ENCODE peak calls at places on chromosomes 7 and 10, in seven cellular contexts. P, G, B, N, W, Q and M are unnamed samples.

GRCh38 chr7:2837476-2837875 is 6.6 kb downstream of the GNA12 start:
- DNase-seq in P (no peak), G (no peak), B (no peak), N (no peak), W (peak), Q (no peak), M (peak)

GRCh38 chr7:36279926-36280315 is 109.7 kb upstream of the ANLN start:
- DNase-seq in P (no peak), G (no peak), B (no peak), N (no peak), W (no peak), Q (no peak), M (no peak)

GRCh38 chr10:12782537-12782936 is 219.0 kb downstream of the CCDC3 start:
- DNase-seq in P (peak), G (peak), B (no peak), N (no peak), W (peak), Q (peak), M (peak)

GRCh38 chr7:24025094-24025493 is 258.9 kb upstream of the NPY start:
- DNase-seq in P (no peak), G (no peak), B (no peak), N (no peak), W (peak), Q (no peak), M (no peak)

GRCh38 chr7:22190736-22191135 is 166.2 kb downstream of the RAPGEF5 start:
- DNase-seq in P (no peak), G (no peak), B (no peak), N (no peak), W (no peak), Q (no peak), M (no peak)

GRCh38 chr7:64320547-64321495 is 7.1 kb downstream of the ZNF736 start:
- DNase-seq in P (no peak), G (no peak), B (no peak), N (no peak), W (peak), Q (no peak), M (no peak)

GRCh38 chr7:47291461-47292051 is 290.4 kb downstream of the TNS3 start:
- DNase-seq in P (no peak), G (no peak), B (peak), N (no peak), W (no peak), Q (no peak), M (peak)

GRCh38 chr7:68691261-68692216 is 906.7 kb upstream of the AUTS2 start:
- DNase-seq in P (no peak), G (no peak), B (no peak), N (no peak), W (no peak), Q (no peak), M (peak)

GRCh38 chr10:49144021-49144720 is 10.3 kb upstream of the FAM170B start:
- DNase-seq in P (no peak), G (no peak), B (no peak), N (no peak), W (no peak), Q (no peak), M (no peak)

GRCh38 chr7:78605131-78605530 is 806.6 kb downstream of the PHTF2 start:
- DNase-seq in P (no peak), G (no peak), B (no peak), N (no peak), W (no peak), Q (no peak), M (peak)

GRCh38 chr10:63264852-63265617 is 131.9 kb downstream of the NRBF2 start:
- DNase-seq in P (peak), G (peak), B (no peak), N (no peak), W (peak), Q (no peak), M (peak)

GRCh38 chr10:55330485-55330884 is 529.5 kb upstream of the PCDH15 start:
- DNase-seq in P (no peak), G (no peak), B (no peak), N (no peak), W (no peak), Q (no peak), M (no peak)

GRCh38 chr7:107359520-107360316 is 110.1 kb upstream of the GPR22 start:
- DNase-seq in P (no peak), G (no peak), B (no peak), N (no peak), W (no peak), Q (no peak), M (no peak)

GRCh38 chr10:6795571-6795970 is 215.5 kb upstream of the PRKCQ start:
- DNase-seq in P (no peak), G (no peak), B (no peak), N (no peak), W (peak), Q (no peak), M (no peak)

GRCh38 chr7:69596723-69597277 is 1.5 kb upstream of the AUTS2 start:
- DNase-seq in P (peak), G (no peak), B (no peak), N (no peak), W (no peak), Q (no peak), M (no peak)

GRCh38 chr10:47255033-47255813 is 44.8 kb upstream of the GDF10 start:
- DNase-seq in P (peak), G (peak), B (no peak), N (no peak), W (no peak), Q (no peak), M (no peak)

GRCh38 chr7:114922151-114922651 is 307 bp downstream of the MDFIC start:
- DNase-seq in P (peak), G (peak), B (no peak), N (peak), W (peak), Q (peak), M (peak)

GRCh38 chr10:69056129-69056528 is 31.8 kb upstream of the SRGN start:
- DNase-seq in P (peak), G (no peak), B (no peak), N (peak), W (no peak), Q (no peak), M (no peak)

GRCh38 chr7:76201732-76202665 is at the start of gene SRRM3:
- DNase-seq in P (peak), G (peak), B (no peak), N (peak), W (peak), Q (peak), M (peak)

GRCh38 chr10:17386616-17387075 is 67.7 kb downstream of the ST8SIA6 start:
- DNase-seq in P (no peak), G (no peak), B (no peak), N (no peak), W (peak), Q (no peak), M (peak)

DNA sequence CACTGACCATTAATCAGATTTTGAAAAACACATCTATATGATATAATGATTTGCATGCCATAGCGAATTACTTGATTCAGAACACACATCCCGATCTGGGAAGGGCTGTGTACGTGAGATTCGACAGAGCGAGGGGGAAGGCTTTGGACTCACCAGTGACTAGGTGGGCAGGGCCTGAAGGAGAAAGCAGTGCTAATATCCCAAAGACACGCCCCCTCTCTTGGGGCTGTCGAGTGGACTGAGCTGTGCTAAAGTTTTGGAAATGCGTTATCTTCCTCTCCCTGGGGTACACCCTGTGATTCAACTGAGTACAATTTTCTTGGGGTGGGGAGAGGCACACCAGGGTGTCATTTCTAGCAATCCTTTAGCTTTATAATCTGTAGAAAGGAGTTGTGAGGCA is 1.8 kb downstream of the LRRC17 start:
- DNase-seq in P (peak), G (no peak), B (peak), N (no peak), W (peak), Q (no peak), M (peak)
- H3K4me3 ChIP-seq in P (no peak), G (no peak), B (peak), N (no peak), W (no peak), Q (no peak), M (peak)

GRCh38 chr7:5634107-5634950 is 147.1 kb downstream of the RNF216 start:
- DNase-seq in P (peak), G (peak), B (no peak), N (peak), W (peak), Q (no peak), M (peak)
- H3K4me3 ChIP-seq in P (no peak), G (no peak), B (peak), N (no peak), W (peak), Q (no peak), M (peak)

GRCh38 chr10:34627741-34628140 is 187.4 kb downstream of the PARD3 start:
- DNase-seq in P (no peak), G (no peak), B (no peak), N (no peak), W (no peak), Q (no peak), M (no peak)
- H3K4me3 ChIP-seq in P (no peak), G (no peak), B (no peak), N (no peak), W (no peak), Q (no peak), M (no peak)

GRCh38 chr10:21030096-21030495 is 133.0 kb upstream of the NEBL start:
- DNase-seq in P (peak), G (no peak), B (no peak), N (peak), W (no peak), Q (no peak), M (no peak)
- H3K4me3 ChIP-seq in P (no peak), G (no peak), B (no peak), N (no peak), W (no peak), Q (no peak), M (no peak)

DNA sequence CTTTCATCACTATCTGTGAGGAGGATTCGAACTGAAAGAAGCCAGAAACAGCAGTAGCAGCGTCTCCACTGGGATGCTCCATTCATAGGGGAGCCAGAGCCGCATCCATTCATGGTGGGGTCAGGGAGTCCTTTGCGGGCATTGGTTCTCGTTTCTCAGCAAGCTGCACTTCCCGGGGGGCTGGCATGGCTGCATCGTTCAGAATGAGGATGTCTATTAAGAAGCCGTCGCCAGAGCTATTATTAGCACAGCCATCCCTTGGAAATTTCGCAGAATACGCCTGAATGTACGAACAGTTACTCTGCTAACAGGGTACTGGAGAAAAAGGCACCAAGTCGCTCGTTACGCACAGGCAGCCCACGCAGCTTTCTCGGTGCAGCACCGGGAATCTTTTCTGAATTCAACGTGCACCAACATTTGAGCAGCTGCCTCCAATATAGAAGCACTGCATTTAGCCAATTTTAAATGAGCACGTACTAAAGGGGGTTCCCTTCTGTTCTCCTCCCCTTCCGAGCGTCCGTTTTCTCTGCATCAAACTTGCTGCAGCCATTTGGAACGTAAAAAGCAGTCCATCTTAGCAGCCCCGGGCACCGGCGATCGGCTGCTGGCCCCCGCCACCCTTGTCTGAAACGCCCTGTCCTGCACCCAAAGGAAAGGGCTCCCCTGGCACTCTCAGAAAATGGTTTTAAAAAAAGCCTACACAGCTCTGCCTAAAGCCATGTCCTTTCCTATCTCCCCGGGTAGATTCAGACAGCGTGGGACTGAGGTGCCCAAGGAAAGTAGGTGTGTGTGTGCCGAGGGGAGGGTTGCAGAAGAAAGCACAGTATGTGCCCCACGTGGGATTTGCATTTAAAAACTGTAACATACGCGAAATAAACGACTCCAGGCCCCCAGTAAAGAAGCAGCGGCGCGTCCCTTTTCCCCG is 304.1 kb downstream of the PRPF18 start:
- DNase-seq in P (peak), G (no peak), B (no peak), N (peak), W (peak), Q (peak), M (peak)
- H3K4me3 ChIP-seq in P (peak), G (peak), B (peak), N (peak), W (peak), Q (peak), M (peak)

DNA sequence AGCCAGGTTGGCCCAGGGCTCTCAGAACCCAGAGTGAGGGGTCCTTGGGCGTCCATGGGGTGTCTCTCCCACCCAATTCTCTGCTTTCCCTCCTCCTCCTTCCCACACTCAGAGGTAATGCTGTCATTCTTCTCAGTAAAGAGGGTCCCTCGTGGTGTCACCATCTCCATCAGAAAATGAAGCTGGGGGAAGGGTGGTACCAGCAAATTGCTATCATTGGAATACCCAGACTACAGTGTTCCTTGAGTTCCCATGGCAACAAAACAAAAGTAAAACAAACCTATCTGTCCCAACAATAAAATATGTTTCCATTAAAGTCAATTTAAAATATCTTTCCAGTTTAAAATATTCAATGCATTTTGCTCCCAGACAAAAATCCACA is 181.9 kb downstream of the ARID5B start:
- DNase-seq in P (no peak), G (no peak), B (no peak), N (no peak), W (no peak), Q (no peak), M (peak)
- H3K4me3 ChIP-seq in P (no peak), G (no peak), B (peak), N (no peak), W (no peak), Q (no peak), M (peak)

DNA sequence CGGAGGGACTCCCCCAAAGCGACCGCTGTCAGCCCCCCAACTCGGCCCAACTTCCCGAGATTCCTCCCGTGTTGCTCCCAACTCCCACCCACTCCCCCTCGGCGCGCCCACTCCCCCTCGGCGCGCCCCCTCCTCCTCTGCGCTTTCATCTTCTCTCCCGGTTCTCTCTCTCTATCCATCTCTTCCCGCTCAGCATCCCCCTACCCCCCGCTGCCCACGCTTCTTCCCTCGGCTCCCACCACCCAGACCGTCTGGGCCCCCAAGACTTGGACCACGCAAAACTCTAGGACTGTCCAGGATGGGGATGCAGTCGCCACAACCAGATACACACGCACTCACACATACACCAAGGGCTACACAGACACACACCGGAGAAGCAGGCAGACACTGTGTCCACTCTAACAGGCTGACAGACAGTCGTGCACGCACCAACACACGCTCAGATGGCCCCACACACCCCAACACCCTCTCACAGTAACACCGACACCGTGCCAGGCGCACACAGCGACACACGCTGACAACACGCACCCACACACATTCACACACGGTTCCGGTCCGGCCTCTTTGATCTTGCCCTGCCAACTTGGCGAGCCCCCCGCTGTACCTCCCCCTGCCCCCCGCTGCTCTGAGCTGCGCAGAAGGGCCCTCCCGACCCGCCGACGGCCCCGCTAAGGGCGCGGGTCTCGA is 1.1 kb downstream of the GRID1 start:
- DNase-seq in P (no peak), G (no peak), B (no peak), N (peak), W (peak), Q (no peak), M (no peak)
- H3K4me3 ChIP-seq in P (peak), G (no peak), B (peak), N (peak), W (peak), Q (peak), M (no peak)

DNA sequence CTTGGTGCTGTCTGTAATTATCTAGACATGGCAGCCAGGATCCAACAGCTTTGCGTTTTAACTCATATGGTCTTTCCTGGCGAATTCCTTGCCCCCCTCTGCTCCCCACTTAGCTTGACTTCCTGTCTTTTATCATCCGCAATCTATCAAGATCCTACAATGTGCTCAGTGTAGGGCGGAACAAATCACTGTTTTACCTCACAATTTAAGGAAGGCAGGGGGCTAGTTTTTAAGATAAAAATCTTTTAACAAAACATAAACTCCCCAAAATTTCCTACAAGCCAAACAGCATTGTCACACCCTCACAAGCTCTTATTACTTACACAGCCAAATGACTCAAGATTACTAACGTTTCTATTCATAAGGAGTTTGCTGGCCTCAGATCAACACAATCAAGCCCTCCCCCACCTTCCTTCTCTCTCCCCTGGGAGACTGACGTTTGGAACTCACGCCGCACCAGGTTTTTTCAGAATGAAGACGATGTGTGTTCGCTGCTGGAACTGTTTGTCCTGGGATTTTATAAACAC is 1.3 kb upstream of the CDK14 start:
- DNase-seq in P (peak), G (no peak), B (peak), N (no peak), W (peak), Q (peak), M (peak)
- H3K4me3 ChIP-seq in P (no peak), G (no peak), B (peak), N (peak), W (peak), Q (no peak), M (peak)

DNA sequence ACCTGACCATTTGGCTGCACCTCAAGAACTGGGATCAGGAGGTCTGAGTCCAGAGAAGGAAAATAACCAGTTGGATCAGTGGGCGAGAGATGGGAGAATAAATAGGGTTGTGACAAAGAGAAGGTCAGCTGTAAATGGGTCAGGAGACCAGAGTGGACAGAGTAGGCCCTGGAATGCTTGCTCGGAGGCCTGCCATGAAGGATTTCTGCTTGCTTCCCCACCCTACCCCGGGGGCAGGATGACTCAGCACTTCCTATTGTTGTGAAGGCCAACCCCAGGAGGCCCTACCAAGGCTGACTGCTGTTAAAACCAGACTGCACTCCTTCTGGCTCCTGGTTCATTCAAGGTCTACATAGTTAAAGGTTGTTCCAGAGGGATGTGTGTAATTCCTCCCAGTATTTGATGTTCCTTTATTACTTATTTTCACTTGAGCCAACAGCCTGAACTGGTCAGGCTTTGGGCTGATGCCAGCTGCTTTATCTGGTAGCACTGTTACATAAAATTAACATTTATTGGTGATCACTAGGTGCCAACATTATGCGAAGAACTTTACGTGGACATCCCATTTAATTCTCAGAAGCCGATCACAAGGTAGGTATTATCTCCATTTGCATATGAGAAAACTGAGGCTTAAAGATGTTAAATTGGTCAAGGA is 27.3 kb upstream of the IFRD1 start:
- DNase-seq in P (peak), G (peak), B (peak), N (peak), W (peak), Q (peak), M (peak)
- H3K4me3 ChIP-seq in P (no peak), G (no peak), B (no peak), N (no peak), W (no peak), Q (no peak), M (no peak)

GRCh38 chr10:114042895-114043531 is 653 bp upstream of the ADRB1 start:
- DNase-seq in P (peak), G (peak), B (no peak), N (peak), W (peak), Q (no peak), M (peak)
- H3K4me3 ChIP-seq in P (peak), G (peak), B (peak), N (peak), W (peak), Q (peak), M (no peak)